ENCODE peak calls at places on chromosomes 16 and 17, in six cellular contexts. Z, I, G, R, L and W are unnamed samples.

GRCh38 chr17:40501499-40501911 is at the start of gene TNS4:
- DNase-seq in Z (no peak), I (no peak), G (no peak), R (no peak), L (no peak), W (peak)

GRCh38 chr17:28720247-28720996 is 637 bp downstream of the RPL23A start:
- DNase-seq in Z (no peak), I (peak), G (no peak), R (no peak), L (no peak), W (no peak)

GRCh38 chr16:30340621-30341020 is 14.5 kb downstream of the CD2BP2 start:
- DNase-seq in Z (no peak), I (no peak), G (peak), R (no peak), L (no peak), W (no peak)

GRCh38 chr17:59840329-59840907 is 52.3 kb downstream of the TUBD1 start:
- DNase-seq in Z (no peak), I (peak), G (peak), R (no peak), L (no peak), W (no peak)

GRCh38 chr17:49469831-49470568 is 25.1 kb upstream of the NGFR start:
- DNase-seq in Z (peak), I (peak), G (peak), R (no peak), L (peak), W (no peak)

GRCh38 chr17:67441052-67441738 is 64.1 kb downstream of the PITPNC1 start:
- DNase-seq in Z (peak), I (peak), G (no peak), R (peak), L (no peak), W (peak)

GRCh38 chr16:59154295-59154694 is 420.2 kb upstream of the GOT2 start:
- DNase-seq in Z (no peak), I (no peak), G (no peak), R (no peak), L (no peak), W (no peak)

GRCh38 chr17:75753514-75754377 is 11.2 kb downstream of the GALK1 start:
- DNase-seq in Z (peak), I (peak), G (peak), R (peak), L (peak), W (no peak)

GRCh38 chr16:22161999-22162657 is at the start of gene SDR42E2:
- DNase-seq in Z (no peak), I (no peak), G (peak), R (no peak), L (peak), W (peak)

GRCh38 chr17:48795444-48796162 is 21.4 kb downstream of the TTLL6 start:
- DNase-seq in Z (no peak), I (peak), G (no peak), R (peak), L (no peak), W (peak)

GRCh38 chr16:87974190-87974589 is 23.0 kb downstream of the BANP start:
- DNase-seq in Z (no peak), I (no peak), G (no peak), R (no peak), L (no peak), W (no peak)

GRCh38 chr17:76071497-76072148 is 694 bp downstream of the SRP68 start:
- DNase-seq in Z (no peak), I (no peak), G (no peak), R (no peak), L (peak), W (no peak)

GRCh38 chr16:69762843-69763556 is 868 bp downstream of the WWP2 start:
- DNase-seq in Z (no peak), I (peak), G (no peak), R (peak), L (no peak), W (no peak)

GRCh38 chr16:58201163-58201562 is 3.3 kb upstream of the CSNK2A2 start:
- DNase-seq in Z (no peak), I (no peak), G (no peak), R (no peak), L (no peak), W (no peak)

GRCh38 chr17:31405941-31406371 is 14.5 kb downstream of the RAB11FIP4 start:
- DNase-seq in Z (no peak), I (no peak), G (peak), R (no peak), L (peak), W (no peak)

GRCh38 chr17:58328195-58329034 is at the start of gene TSPOAP1:
- DNase-seq in Z (no peak), I (no peak), G (peak), R (no peak), L (peak), W (no peak)

GRCh38 chr17:68182016-68182315 is 65.9 kb upstream of the AMZ2 start:
- DNase-seq in Z (no peak), I (no peak), G (no peak), R (no peak), L (no peak), W (no peak)

GRCh38 chr17:51439395-51440229 is 179.3 kb downstream of the UTP18 start:
- DNase-seq in Z (no peak), I (no peak), G (no peak), R (no peak), L (no peak), W (no peak)

GRCh38 chr16:17194190-17194780 is 276.5 kb downstream of the XYLT1 start:
- DNase-seq in Z (peak), I (no peak), G (peak), R (peak), L (peak), W (peak)

GRCh38 chr17:68036304-68037147 is 991 bp downstream of the KPNA2 start:
- DNase-seq in Z (no peak), I (no peak), G (no peak), R (peak), L (no peak), W (no peak)

GRCh38 chr16:21656795-21657768 is 4.7 kb upstream of the IGSF6 start:
- DNase-seq in Z (peak), I (peak), G (no peak), R (peak), L (no peak), W (no peak)

GRCh38 chr17:19361975-19362292 is 589 bp downstream of the B9D1 start:
- DNase-seq in Z (no peak), I (no peak), G (no peak), R (no peak), L (no peak), W (no peak)

GRCh38 chr17:36977066-36977465 is 28.3 kb downstream of the AATF start:
- DNase-seq in Z (no peak), I (no peak), G (no peak), R (no peak), L (no peak), W (peak)

GRCh38 chr17:16652847-16653366 is 743 bp downstream of the ZNF624 start:
- DNase-seq in Z (no peak), I (peak), G (no peak), R (no peak), L (no peak), W (peak)

GRCh38 chr17:4004517-4005295 is 40.5 kb upstream of the ATP2A3 start:
- DNase-seq in Z (peak), I (peak), G (peak), R (no peak), L (peak), W (peak)

GRCh38 chr17:32854834-32855389 is 22.0 kb downstream of the MYO1D start:
- DNase-seq in Z (no peak), I (no peak), G (no peak), R (no peak), L (no peak), W (no peak)

GRCh38 chr17:32822996-32823395 is 53.9 kb downstream of the MYO1D start:
- DNase-seq in Z (no peak), I (no peak), G (no peak), R (no peak), L (no peak), W (no peak)

GRCh38 chr16:8863594-8864424 is 5.0 kb downstream of the CARHSP1 start:
- DNase-seq in Z (no peak), I (peak), G (peak), R (no peak), L (no peak), W (no peak)

GRCh38 chr17:72606656-72607055 is 485.8 kb downstream of the SLC39A11 start:
- DNase-seq in Z (no peak), I (no peak), G (no peak), R (no peak), L (no peak), W (no peak)

GRCh38 chr16:49844399-49844798 is 11.5 kb downstream of the ZNF423 start:
- DNase-seq in Z (no peak), I (no peak), G (no peak), R (no peak), L (no peak), W (no peak)

GRCh38 chr17:17119106-17119505 is 76.8 kb downstream of the MPRIP start:
- DNase-seq in Z (no peak), I (no peak), G (no peak), R (no peak), L (no peak), W (no peak)

GRCh38 chr17:72416054-72416691 is 295.4 kb downstream of the SOX9 start:
- DNase-seq in Z (no peak), I (no peak), G (no peak), R (no peak), L (no peak), W (no peak)

GRCh38 chr17:58184308-58184985 is 8.1 kb upstream of the EPX start:
- DNase-seq in Z (peak), I (no peak), G (peak), R (peak), L (no peak), W (no peak)

GRCh38 chr17:64196626-64197025 is 66.4 kb downstream of the TEX2 start:
- DNase-seq in Z (no peak), I (peak), G (no peak), R (peak), L (no peak), W (peak)

GRCh38 chr17:55341432-55341831 is 76.7 kb downstream of the HLF start:
- DNase-seq in Z (no peak), I (no peak), G (no peak), R (peak), L (peak), W (no peak)

GRCh38 chr16:73053379-73054130 is 5.6 kb upstream of the ZFHX3 start:
- DNase-seq in Z (no peak), I (peak), G (no peak), R (peak), L (no peak), W (no peak)

GRCh38 chr17:43756176-43756575 is 2.4 kb downstream of the SOST start:
- DNase-seq in Z (no peak), I (no peak), G (no peak), R (no peak), L (no peak), W (no peak)

GRCh38 chr17:43753488-43754129 is 5.0 kb downstream of the SOST start:
- DNase-seq in Z (no peak), I (no peak), G (no peak), R (peak), L (no peak), W (no peak)

GRCh38 chr17:43755389-43755875 is 3.2 kb downstream of the SOST start:
- DNase-seq in Z (peak), I (peak), G (peak), R (peak), L (peak), W (no peak)

GRCh38 chr17:43757171-43757660 is 1.4 kb downstream of the SOST start:
- DNase-seq in Z (no peak), I (no peak), G (no peak), R (no peak), L (no peak), W (no peak)

GRCh38 chr17:43754947-43755346 is 3.6 kb downstream of the SOST start:
- DNase-seq in Z (no peak), I (no peak), G (no peak), R (no peak), L (peak), W (no peak)
- H3K14ac ChIP-seq in Z (no peak), I (no peak), G (no peak), R (no peak), L (no peak), W (no peak)

GRCh38 chr17:81524865-81525159 is 3.4 kb upstream of the FSCN2 start:
- DNase-seq in Z (no peak), I (no peak), G (no peak), R (no peak), L (no peak), W (no peak)
- H3K14ac ChIP-seq in Z (no peak), I (no peak), G (no peak), R (no peak), L (no peak), W (no peak)

GRCh38 chr17:81332118-81332834 is 37.2 kb upstream of the SLC38A10 start:
- DNase-seq in Z (no peak), I (no peak), G (no peak), R (no peak), L (no peak), W (no peak)
- H3K14ac ChIP-seq in Z (no peak), I (no peak), G (no peak), R (no peak), L (no peak), W (no peak)

DNA sequence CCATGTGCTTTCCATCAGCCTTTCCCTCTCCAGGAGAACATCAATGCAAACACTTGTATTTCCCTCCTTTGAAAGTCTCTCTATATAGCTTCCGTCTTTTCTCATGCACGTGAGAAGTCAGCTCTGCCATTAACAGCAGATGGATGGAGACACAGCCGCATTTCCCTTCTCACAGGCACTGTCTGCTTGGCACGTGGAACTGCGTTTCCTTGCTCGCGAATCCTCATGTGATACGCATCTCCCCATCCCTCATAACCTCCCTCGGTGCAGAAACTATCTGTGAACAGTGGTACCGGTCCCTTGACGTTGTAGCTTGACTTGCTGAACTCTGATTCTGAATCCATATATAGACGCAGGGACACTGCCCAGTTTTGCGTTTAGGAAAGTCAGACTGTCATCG is 717.0 kb upstream of the RBFOX1 start:
- DNase-seq in Z (no peak), I (no peak), G (no peak), R (no peak), L (no peak), W (no peak)
- H3K14ac ChIP-seq in Z (no peak), I (no peak), G (no peak), R (no peak), L (no peak), W (no peak)